ENCODE peak calls at places on chromosomes 3 and 15, in nine cellular contexts. O, B, F, C, M, R, Z, P and Q are unnamed samples.

GRCh38 chr3:136604961-136605360 is 147.2 kb downstream of the STAG1 start:
- DNase-seq in P (no peak), C (no peak), Z (no peak), R (no peak), B (no peak), M (no peak), F (no peak), O (no peak), Q (peak)

GRCh38 chr15:76898102-76898501 is 7.0 kb downstream of the SCAPER start:
- DNase-seq in R (no peak), O (no peak), C (no peak), M (no peak), B (no peak), Z (no peak), P (no peak), F (no peak), Q (no peak)

GRCh38 chr3:94360982-94361381 is 298.1 kb downstream of the NSUN3 start:
- DNase-seq in R (no peak), M (peak), F (no peak), O (no peak), C (no peak), Z (no peak), P (no peak), B (no peak), Q (peak)

GRCh38 chr15:99324700-99325099 is 73.4 kb downstream of the LRRC28 start:
- DNase-seq in F (no peak), P (no peak), M (no peak), O (no peak), Z (no peak), C (no peak), R (no peak), B (no peak), Q (no peak)

GRCh38 chr3:26712211-26713026 is 89.8 kb downstream of the LRRC3B start:
- DNase-seq in B (peak), F (no peak), C (no peak), O (no peak), M (peak), Z (peak), R (no peak), P (peak), Q (peak)

GRCh38 chr3:71189480-71189879 is 394.0 kb downstream of the FOXP1 start:
- DNase-seq in M (no peak), R (no peak), Z (no peak), P (no peak), O (no peak), C (no peak), F (no peak), B (no peak), Q (peak)

GRCh38 chr3:52534281-52535183 is 875 bp upstream of the NT5DC2 start:
- DNase-seq in O (peak), M (peak), P (peak), B (no peak), Z (peak), R (peak), F (no peak), C (no peak), Q (peak)

GRCh38 chr3:28326458-28326926 is 22.0 kb upstream of the ZCWPW2 start:
- DNase-seq in O (no peak), F (peak), M (no peak), Z (no peak), B (peak), P (no peak), C (no peak), R (no peak), Q (no peak)

GRCh38 chr15:78071378-78071777 is 6.1 kb downstream of the TBC1D2B start:
- DNase-seq in M (no peak), F (no peak), P (no peak), R (no peak), Z (no peak), O (no peak), C (no peak), B (no peak), Q (no peak)

GRCh38 chr3:21435871-21436270 is 315.1 kb downstream of the ZNF385D start:
- DNase-seq in R (no peak), C (no peak), B (no peak), P (peak), M (no peak), F (no peak), O (no peak), Z (no peak), Q (peak)

GRCh38 chr3:102174312-102174712 is 260.5 kb upstream of the ZPLD1 start:
- DNase-seq in O (no peak), R (no peak), Z (no peak), F (no peak), P (peak), M (no peak), C (no peak), B (no peak), Q (peak)

GRCh38 chr3:144018776-144019175 is 47.2 kb downstream of the DIPK2A start:
- DNase-seq in F (no peak), B (no peak), O (no peak), R (no peak), C (no peak), Z (no peak), P (peak), M (no peak), Q (peak)